ENCODE peak calls at places on chromosomes 5 and 9, in seven cellular contexts. One of them, this sample, is unnamed.

GRCh38 chr9:16530669-16531461 is 339.6 kb downstream of the BNC2 start:
- DNase-seq in GM19239: no peak
- DNase-seq in effector memory CD8-positive, alpha-beta T cell: no peak
- DNase-seq in CD8-positive, alpha-beta memory T cell: no peak
- DNase-seq in esophagus squamous epithelium: no peak
- DNase-seq in heart right ventricle: no peak
- DNase-seq in M059J: no peak
- DNase-seq in this sample: no peak

GRCh38 chr9:79883073-79883645 is 311.4 kb downstream of the TLE4 start:
- DNase-seq in GM19239: no peak
- DNase-seq in effector memory CD8-positive, alpha-beta T cell: peak; percentile 59
- DNase-seq in CD8-positive, alpha-beta memory T cell: peak; percentile 78
- DNase-seq in esophagus squamous epithelium: no peak
- DNase-seq in heart right ventricle: peak; percentile 17
- DNase-seq in M059J: no peak
- DNase-seq in this sample: no peak

GRCh38 chr9:112868461-112868860 is 22.2 kb downstream of the SLC46A2 start:
- DNase-seq in GM19239: no peak
- DNase-seq in effector memory CD8-positive, alpha-beta T cell: no peak
- DNase-seq in CD8-positive, alpha-beta memory T cell: no peak
- DNase-seq in esophagus squamous epithelium: no peak
- DNase-seq in heart right ventricle: no peak
- DNase-seq in M059J: no peak
- DNase-seq in this sample: peak; percentile 36

GRCh38 chr5:154762261-154762660 is 7.1 kb downstream of the LARP1 start:
- DNase-seq in GM19239: no peak
- DNase-seq in effector memory CD8-positive, alpha-beta T cell: no peak
- DNase-seq in CD8-positive, alpha-beta memory T cell: no peak
- DNase-seq in esophagus squamous epithelium: no peak
- DNase-seq in heart right ventricle: no peak
- DNase-seq in M059J: no peak
- DNase-seq in this sample: no peak

GRCh38 chr5:150134198-150134588 is 21.5 kb downstream of the PDGFRB start:
- DNase-seq in GM19239: no peak
- DNase-seq in effector memory CD8-positive, alpha-beta T cell: no peak
- DNase-seq in CD8-positive, alpha-beta memory T cell: no peak
- DNase-seq in esophagus squamous epithelium: no peak
- DNase-seq in heart right ventricle: no peak
- DNase-seq in M059J: no peak
- DNase-seq in this sample: no peak

GRCh38 chr5:160802567-160802966 is 49.4 kb downstream of the ATP10B start:
- DNase-seq in GM19239: no peak
- DNase-seq in effector memory CD8-positive, alpha-beta T cell: no peak
- DNase-seq in CD8-positive, alpha-beta memory T cell: no peak
- DNase-seq in esophagus squamous epithelium: no peak
- DNase-seq in heart right ventricle: no peak
- DNase-seq in M059J: no peak
- DNase-seq in this sample: no peak

GRCh38 chr5:174316326-174316725 is 270.8 kb downstream of the NSG2 start:
- DNase-seq in GM19239: no peak
- DNase-seq in effector memory CD8-positive, alpha-beta T cell: no peak
- DNase-seq in CD8-positive, alpha-beta memory T cell: no peak
- DNase-seq in esophagus squamous epithelium: no peak
- DNase-seq in heart right ventricle: no peak
- DNase-seq in M059J: no peak
- DNase-seq in this sample: no peak

GRCh38 chr5:157473383-157474370 is 13.7 kb downstream of the NIPAL4 start:
- DNase-seq in GM19239: no peak
- DNase-seq in effector memory CD8-positive, alpha-beta T cell: no peak
- DNase-seq in CD8-positive, alpha-beta memory T cell: no peak
- DNase-seq in esophagus squamous epithelium: no peak
- DNase-seq in heart right ventricle: no peak
- DNase-seq in M059J: peak; percentile 72
- DNase-seq in this sample: no peak

GRCh38 chr9:35814106-35814840 is 569 bp downstream of the HINT2 start:
- DNase-seq in GM19239: no peak
- DNase-seq in effector memory CD8-positive, alpha-beta T cell: peak; percentile 16
- DNase-seq in CD8-positive, alpha-beta memory T cell: peak; percentile 63
- DNase-seq in esophagus squamous epithelium: no peak
- DNase-seq in heart right ventricle: peak; percentile 76
- DNase-seq in M059J: peak; percentile 74
- DNase-seq in this sample: peak; percentile 48

This sample was measured in PC-9.